ENCODE peak calls at places on chromosomes 1 and 21, in four cellular contexts. X is A549, O is PC-9, A is MCF 10A. J is an unnamed sample.

GRCh38 chr21:28615276-28615675 is 377.4 kb downstream of the LTN1 start:
- DNase-seq in X (no peak), A (no peak), O (no peak), J (no peak)

GRCh38 chr1:8903908-8904650 is 25.6 kb upstream of the ENO1 start:
- DNase-seq in A (peak), O (peak), X (peak), J (no peak)

GRCh38 chr1:53553734-53554509 is 94.7 kb downstream of the DMRTB1 start:
- DNase-seq in X (no peak), O (no peak), A (no peak), J (no peak)

GRCh38 chr1:6040444-6040843 is 5.2 kb upstream of the KCNAB2 start:
- DNase-seq in X (no peak), A (no peak), O (no peak), J (no peak)

GRCh38 chr1:223553957-223554356 is 111.5 kb downstream of the CAPN8 start:
- DNase-seq in X (no peak), A (no peak), O (no peak), J (no peak)

GRCh38 chr1:62826892-62827291 is 43.0 kb downstream of the ATG4C start:
- DNase-seq in X (no peak), A (no peak), O (no peak), J (no peak)

GRCh38 chr1:47684964-47685762 is 247.3 kb downstream of the FOXD2 start:
- DNase-seq in A (no peak), O (peak), X (no peak), J (peak)

GRCh38 chr21:45366931-45367401 is 38.0 kb upstream of the COL18A1 start:
- DNase-seq in X (peak), A (peak), O (peak), J (no peak)

GRCh38 chr1:95010158-95010557 is 62.6 kb downstream of the ALG14 start:
- DNase-seq in O (no peak), A (no peak), X (no peak), J (no peak)

J was measured in G401.